ENCODE peak calls at places on chromosomes 16 and 17, in six cellular contexts. H, I, P, S, D and N are unnamed samples.
A peak's percentile ranks its signal among the peaks of the same experiment; 100 is the strongest.

GRCh38 chr16:61681673-61682072 is 354.6 kb downstream of the CDH8 start:
- DNase-seq in D (no peak), I (no peak), H (no peak), P (no peak), S (no peak), N (no peak)

GRCh38 chr17:70655179-70655578 is 485.8 kb downstream of the KCNJ2 start:
- DNase-seq in S (no peak), P (peak; percentile 27), H (no peak), I (no peak), D (no peak), N (peak; percentile 33)

GRCh38 chr16:12057276-12057675 is 80.7 kb downstream of the SNX29 start:
- DNase-seq in D (no peak), I (no peak), S (peak; percentile 70), P (no peak), H (no peak), N (no peak)

GRCh38 chr16:82888616-82889015 is 261.8 kb downstream of the CDH13 start:
- DNase-seq in P (no peak), S (peak; percentile 95), D (no peak), I (peak; percentile 80), H (no peak), N (no peak)

GRCh38 chr17:70820276-70820675 is 650.9 kb downstream of the KCNJ2 start:
- DNase-seq in H (no peak), I (no peak), S (peak; percentile 59), P (no peak), D (no peak), N (no peak)

GRCh38 chr16:75262104-75262799 is 10.8 kb upstream of the BCAR1 start:
- DNase-seq in H (peak; percentile 89), P (peak; percentile 69), D (no peak), I (no peak), S (no peak), N (no peak)

GRCh38 chr16:75593825-75594820 is 27.9 kb downstream of the GABARAPL2 start:
- DNase-seq in H (peak; percentile 87), I (no peak), S (peak; percentile 83), P (peak; percentile 41), D (peak; percentile 17), N (no peak)

GRCh38 chr17:73584049-73584448 is 60.2 kb downstream of the SDK2 start:
- DNase-seq in I (no peak), P (no peak), D (no peak), S (no peak), H (no peak), N (no peak)

GRCh38 chr17:10743316-10744009 is 13.6 kb upstream of the TMEM220 start:
- DNase-seq in H (no peak), I (peak; percentile 2), S (peak; percentile 38), P (no peak), D (no peak), N (no peak)

GRCh38 chr16:23058576-23058975 is 90.7 kb downstream of the USP31 start:
- DNase-seq in D (no peak), S (no peak), P (no peak), I (no peak), H (no peak), N (no peak)

GRCh38 chr17:56506349-56506748 is 87.2 kb upstream of the NOG start:
- DNase-seq in S (no peak), P (no peak), D (no peak), H (no peak), I (no peak), N (no peak)

GRCh38 chr16:70577256-70577698 is 53.7 kb downstream of the SF3B3 start:
- DNase-seq in P (no peak), D (peak; percentile 82), H (no peak), S (peak; percentile 70), I (peak; percentile 45), N (no peak)

GRCh38 chr17:7888184-7888920 is at the start of gene CHD3:
- DNase-seq in D (peak; percentile 71), H (no peak), S (peak; percentile 21), P (no peak), I (no peak), N (no peak)

GRCh38 chr17:60555786-60556185 is 29.7 kb upstream of the APPBP2 start:
- DNase-seq in H (no peak), P (no peak), D (no peak), I (no peak), S (no peak), N (no peak)

GRCh38 chr17:43701318-43701743 is 39.6 kb upstream of the MEOX1 start:
- DNase-seq in P (no peak), D (peak; percentile 91), I (no peak), H (no peak), S (peak; percentile 76), N (peak; percentile 51)

GRCh38 chr16:11254913-11255736 is 879 bp downstream of the SOCS1 start:
- DNase-seq in S (peak; percentile 34), H (no peak), P (peak; percentile 73), D (peak; percentile 45), I (peak; percentile 84), N (peak; percentile 34)

GRCh38 chr17:64455993-64456885 is 7.3 kb downstream of the MILR1 start:
- DNase-seq in P (no peak), H (no peak), S (no peak), D (no peak), I (peak; percentile 81), N (peak; percentile 51)

GRCh38 chr17:28926786-28927185 is 23.9 kb upstream of the DHRS13 start:
- DNase-seq in D (peak; percentile 36), S (no peak), H (no peak), I (no peak), P (no peak), N (no peak)

GRCh38 chr17:51585514-51586104 is 325.3 kb downstream of the UTP18 start:
- DNase-seq in D (peak; percentile 21), H (peak; percentile 30), P (peak; percentile 15), S (no peak), I (peak; percentile 71), N (peak; percentile 60)

GRCh38 chr16:90016339-90016950 is 2.8 kb downstream of the DBNDD1 start:
- DNase-seq in S (no peak), H (no peak), P (no peak), D (no peak), I (no peak), N (no peak)

GRCh38 chr17:6245301-6245810 is 175.2 kb downstream of the WSCD1 start:
- DNase-seq in D (no peak), H (no peak), S (no peak), I (no peak), P (no peak), N (no peak)

DNA sequence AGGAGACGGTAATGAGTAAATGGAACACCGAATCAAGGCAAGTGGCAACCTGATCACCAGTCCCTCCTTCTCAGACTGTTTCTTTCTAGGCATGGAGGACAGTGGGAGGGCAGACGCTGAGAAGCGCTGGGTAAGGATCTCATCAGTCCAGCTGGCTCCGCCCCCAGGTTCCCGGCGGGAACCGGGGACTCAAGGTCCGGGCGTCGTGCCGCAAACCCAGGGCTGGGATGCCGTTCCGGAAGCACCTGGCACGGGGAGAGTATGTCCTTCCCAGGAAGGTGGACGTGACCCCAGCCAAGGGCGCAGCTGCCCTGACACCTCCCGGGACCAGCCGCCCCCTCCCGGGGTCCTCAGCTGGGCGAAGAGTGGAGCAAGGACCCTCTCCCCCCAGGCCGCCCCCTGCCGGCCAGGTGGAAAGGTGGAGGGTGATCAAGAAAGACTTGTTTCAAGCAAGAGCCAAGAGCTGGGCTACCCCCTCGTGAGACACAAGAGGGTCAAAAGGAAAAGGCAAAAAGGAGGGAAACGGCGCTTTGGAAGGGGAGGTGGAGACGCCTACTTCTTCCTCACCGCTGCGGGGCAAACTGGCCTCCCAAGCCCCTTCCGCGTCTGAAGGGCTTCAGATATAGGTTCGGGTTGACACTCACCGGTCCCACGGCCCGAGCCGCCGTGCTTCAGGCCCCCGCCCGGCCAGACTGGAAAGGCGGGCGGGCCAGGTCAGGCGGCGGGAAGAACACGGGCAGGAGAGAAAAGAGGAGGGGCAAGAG is at the start of gene MYO19:
- DNase-seq in I (peak; percentile 75), P (peak; percentile 81), H (peak; percentile 62), S (peak; percentile 44), D (peak; percentile 96), N (peak; percentile 59)
- H2AFZ ChIP-seq in I (peak within 1 kb of the TSS; percentile 70), P (peak within 1 kb of the TSS; percentile 97), H (peak within 1 kb of the TSS; percentile 10), S (peak within 1 kb of the TSS; percentile 99), D (peak within 1 kb of the TSS; percentile 81), N (peak within 1 kb of the TSS; percentile 87)

DNA sequence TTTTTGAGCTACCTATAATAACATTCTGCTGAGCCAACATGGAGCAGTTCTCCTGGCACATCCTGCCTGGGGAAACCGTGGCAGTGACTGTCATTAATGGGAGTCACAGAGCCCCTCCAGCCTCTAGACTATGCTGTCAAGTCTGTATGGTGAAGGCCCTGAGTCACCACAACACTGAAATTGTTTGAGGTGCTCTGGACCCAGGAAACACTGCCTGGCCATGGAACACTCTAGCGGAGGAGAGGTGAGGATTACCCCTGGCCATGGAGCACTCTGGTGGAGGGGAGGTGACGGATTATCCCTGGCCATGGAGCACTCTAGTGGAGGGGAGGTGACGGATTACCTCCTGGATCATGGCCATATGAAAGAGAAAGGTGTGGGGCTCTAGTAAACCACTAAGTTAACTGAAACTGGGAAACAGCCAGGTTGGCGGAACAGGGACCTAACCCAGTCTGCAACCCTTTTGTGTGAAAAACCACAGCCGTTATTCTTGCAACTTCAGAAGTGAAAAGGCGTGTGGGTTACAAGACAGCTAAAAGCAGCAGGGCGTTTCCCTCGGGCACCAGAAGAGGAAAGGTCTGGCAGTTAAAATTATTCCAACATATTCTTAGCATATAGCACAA is 156.7 kb downstream of the KCNJ12 start:
- DNase-seq in I (no peak), S (no peak), H (no peak), P (no peak), D (no peak), N (peak; percentile 86)
- H3K9me3 ChIP-seq in I (peaks cover 4% of the 10 kb centered on the region), S (no peaks in the 10 kb centered on the region), H (peaks cover 4% of the 10 kb centered on the region), P (peaks cover 2% of the 10 kb centered on the region), D (peaks cover 7% of the 10 kb centered on the region), N (no peaks in the 10 kb centered on the region)

GRCh38 chr16:88476817-88477397 is 23.8 kb downstream of the ZFPM1 start:
- DNase-seq in S (no peak), I (no peak), D (no peak), H (no peak), P (no peak), N (no peak)
- H3K9ac ChIP-seq in S (no peak overlapping the region), I (no peak overlapping the region), D (no peak overlapping the region), H (no peak overlapping the region), P (no peak overlapping the region), N (no peak overlapping the region)

GRCh38 chr16:67660564-67661028 is at the start of gene PARD6A:
- DNase-seq in P (peak; percentile 99), S (peak; percentile 96), H (peak; percentile 94), D (peak; percentile 88), I (peak; percentile 100), N (peak; percentile 99)
- H2AFZ ChIP-seq in P (peak within 1 kb of the TSS; percentile 89), S (peak within 1 kb of the TSS; percentile 100), H (peak within 1 kb of the TSS; percentile 83), D (peak within 1 kb of the TSS; percentile 96), I (peak within 1 kb of the TSS; percentile 70), N (peak within 1 kb of the TSS; percentile 98)